ENCODE peak calls at places on chromosomes 4 and X, in five cellular contexts. X is lower leg skin, T is foreskin fibroblast, A is LNCaP clone FGC, G is AG10803. N is an unnamed sample.

GRCh38 chrX:17438221-17438620 is 63.2 kb downstream of the NHS start:
- DNase-seq in X (no peak), T (no peak), A (no peak), G (no peak), N (no peak)

GRCh38 chrX:135421537-135421931 is 210 bp upstream of the SMIM10L2A start:
- DNase-seq in X (peak), T (peak), A (peak), G (peak), N (peak)

GRCh38 chr4:165378763-165379631 is at the start of gene CPE:
- DNase-seq in X (peak), T (peak), A (peak), G (peak), N (no peak)

GRCh38 chr4:74540193-74540592 is 95.3 kb downstream of the AREG start:
- DNase-seq in X (no peak), T (no peak), A (no peak), G (peak), N (no peak)

GRCh38 chr4:40160258-40160657 is 36.6 kb upstream of the RHOH start:
- DNase-seq in X (no peak), T (no peak), A (no peak), G (no peak), N (no peak)

GRCh38 chr4:158769175-158769831 is 477 bp downstream of the FNIP2 start:
- DNase-seq in X (peak), T (no peak), A (no peak), G (peak), N (peak)

GRCh38 chr4:170743633-170744032 is 653.9 kb upstream of the AADAT start:
- DNase-seq in X (no peak), T (no peak), A (no peak), G (no peak), N (no peak)

GRCh38 chr4:90441770-90442169 is 314.6 kb downstream of the CCSER1 start:
- DNase-seq in X (no peak), T (no peak), A (peak), G (no peak), N (no peak)

GRCh38 chr4:123546123-123546654 is 149.6 kb downstream of the SPRY1 start:
- DNase-seq in X (no peak), T (no peak), A (no peak), G (no peak), N (no peak)

GRCh38 chr4:123776267-123776666 is 379.7 kb downstream of the SPRY1 start:
- DNase-seq in X (no peak), T (no peak), A (no peak), G (no peak), N (no peak)

GRCh38 chrX:80708781-80709180 is 100.9 kb downstream of the BRWD3 start:
- DNase-seq in X (no peak), T (no peak), A (no peak), G (no peak), N (no peak)

GRCh38 chr4:8188743-8189550 is 10.1 kb upstream of the SH3TC1 start:
- DNase-seq in X (peak), T (no peak), A (no peak), G (no peak), N (no peak)

GRCh38 chrX:68894142-68894512 is 65.3 kb downstream of the EFNB1 start:
- DNase-seq in X (no peak), T (no peak), A (no peak), G (peak), N (no peak)

GRCh38 chr4:41748074-41748787 is at the start of gene PHOX2B:
- DNase-seq in X (no peak), T (no peak), A (no peak), G (no peak), N (no peak)

GRCh38 chrX:120228187-120228908 is 22.3 kb upstream of the ZBTB33 start:
- DNase-seq in X (no peak), T (no peak), A (no peak), G (no peak), N (no peak)

GRCh38 chr4:40750461-40751258 is 905 bp downstream of the NSUN7 start:
- DNase-seq in X (no peak), T (no peak), A (no peak), G (peak), N (no peak)

GRCh38 chr4:161952382-161952781 is 211.4 kb downstream of the FSTL5 start:
- DNase-seq in X (no peak), T (no peak), A (peak), G (no peak), N (no peak)

GRCh38 chr4:31156221-31156620 is 436.1 kb downstream of the PCDH7 start:
- DNase-seq in X (no peak), T (no peak), A (no peak), G (no peak), N (no peak)

GRCh38 chrX:55135171-55135570 is 46.4 kb downstream of the PAGE2 start:
- DNase-seq in X (peak), T (no peak), A (no peak), G (peak), N (no peak)

GRCh38 chrX:40105016-40105790 is 7.4 kb upstream of the BCOR start:
- DNase-seq in X (no peak), T (no peak), A (no peak), G (no peak), N (no peak)

GRCh38 chrX:115400960-115401359 is 111.4 kb downstream of the LUZP4 start:
- DNase-seq in X (no peak), T (no peak), A (no peak), G (no peak), N (no peak)

GRCh38 chr4:119053245-119053644 is 82.4 kb upstream of the MYOZ2 start:
- DNase-seq in X (no peak), T (no peak), A (no peak), G (no peak), N (no peak)

GRCh38 chr4:4995103-4995761 is 24.0 kb downstream of the CYTL1 start:
- DNase-seq in X (peak), T (peak), A (peak), G (peak), N (peak)

GRCh38 chr4:84968936-84969335 is 2.4 kb upstream of the WDFY3 start:
- DNase-seq in X (no peak), T (no peak), A (no peak), G (no peak), N (no peak)

GRCh38 chrX:133335027-133335426 is 80.3 kb downstream of the GPC4 start:
- DNase-seq in X (peak), T (peak), A (no peak), G (peak), N (peak)

GRCh38 chr4:122666527-122667245 is 45.8 kb upstream of the IL21 start:
- DNase-seq in X (no peak), T (peak), A (peak), G (peak), N (no peak)

GRCh38 chrX:24494544-24495113 is 29.5 kb downstream of the PDK3 start:
- DNase-seq in X (peak), T (peak), A (peak), G (peak), N (no peak)

GRCh38 chrX:41022579-41022978 is 62.7 kb upstream of the USP9X start:
- DNase-seq in X (no peak), T (peak), A (no peak), G (peak), N (no peak)

GRCh38 chr4:11548529-11549176 is 120.0 kb upstream of the HS3ST1 start:
- DNase-seq in X (no peak), T (no peak), A (no peak), G (no peak), N (no peak)

GRCh38 chr4:141971854-141972253 is 335.5 kb downstream of the IL15 start:
- DNase-seq in X (no peak), T (no peak), A (no peak), G (no peak), N (no peak)

GRCh38 chr4:40316333-40316781 is 18.8 kb upstream of the CHRNA9 start:
- DNase-seq in X (no peak), T (peak), A (no peak), G (peak), N (no peak)

GRCh38 chr4:139901516-139902327 is 236.1 kb downstream of the MGST2 start:
- DNase-seq in X (no peak), T (peak), A (peak), G (peak), N (no peak)
- H3K4me3 ChIP-seq in X (no peak), T (peak), A (peak), G (peak), N (no peak)

GRCh38 chrX:38879631-38880220 is 78.5 kb downstream of the MID1IP1 start:
- DNase-seq in X (no peak), T (no peak), A (no peak), G (no peak), N (peak)
- H3K4me3 ChIP-seq in X (no peak), T (no peak), A (no peak), G (no peak), N (no peak)

DNA sequence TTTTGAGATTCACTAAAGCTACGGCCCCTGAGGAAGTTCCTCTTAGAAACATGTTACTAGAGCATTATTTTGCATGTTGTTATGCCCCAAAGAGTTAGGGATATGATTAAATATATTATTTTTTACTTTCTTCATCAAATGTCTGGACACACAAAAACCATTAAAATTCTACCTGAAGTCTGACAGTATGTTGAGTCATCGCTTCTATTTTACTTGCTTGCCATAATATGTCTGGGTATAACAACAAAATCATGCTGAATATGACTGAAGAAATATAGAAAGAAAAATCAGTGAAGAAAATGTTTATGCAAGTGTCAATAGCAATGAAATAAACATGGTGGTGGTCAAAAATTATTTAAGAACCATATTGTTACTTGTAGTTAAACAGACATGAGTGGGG is 1818.5 kb upstream of the ADGRL3 start:
- DNase-seq in X (no peak), T (no peak), A (no peak), G (no peak), N (no peak)
- H3K4me3 ChIP-seq in X (no peak), T (no peak), A (no peak), G (no peak), N (no peak)

GRCh38 chr4:53321988-53322289 is 43.9 kb downstream of the SCFD2 start:
- DNase-seq in X (no peak), T (no peak), A (no peak), G (no peak), N (no peak)
- H3K4me3 ChIP-seq in X (no peak), T (peak), A (no peak), G (peak), N (no peak)

GRCh38 chr4:107153956-107154355 is 117.8 kb upstream of the DKK2 start:
- DNase-seq in X (no peak), T (no peak), A (no peak), G (no peak), N (no peak)
- H3K4me3 ChIP-seq in X (no peak), T (no peak), A (no peak), G (no peak), N (no peak)

GRCh38 chrX:2342878-2343277 is 157.9 kb downstream of the DHRSX start:
- DNase-seq in X (no peak), T (peak), A (no peak), G (peak), N (no peak)
- H3K4me3 ChIP-seq in X (no peak), T (no peak), A (no peak), G (no peak), N (no peak)

GRCh38 chr4:6246170-6246634 is 23.4 kb upstream of the WFS1 start:
- DNase-seq in X (no peak), T (no peak), A (no peak), G (no peak), N (no peak)
- H3K4me3 ChIP-seq in X (no peak), T (no peak), A (no peak), G (no peak), N (no peak)

DNA sequence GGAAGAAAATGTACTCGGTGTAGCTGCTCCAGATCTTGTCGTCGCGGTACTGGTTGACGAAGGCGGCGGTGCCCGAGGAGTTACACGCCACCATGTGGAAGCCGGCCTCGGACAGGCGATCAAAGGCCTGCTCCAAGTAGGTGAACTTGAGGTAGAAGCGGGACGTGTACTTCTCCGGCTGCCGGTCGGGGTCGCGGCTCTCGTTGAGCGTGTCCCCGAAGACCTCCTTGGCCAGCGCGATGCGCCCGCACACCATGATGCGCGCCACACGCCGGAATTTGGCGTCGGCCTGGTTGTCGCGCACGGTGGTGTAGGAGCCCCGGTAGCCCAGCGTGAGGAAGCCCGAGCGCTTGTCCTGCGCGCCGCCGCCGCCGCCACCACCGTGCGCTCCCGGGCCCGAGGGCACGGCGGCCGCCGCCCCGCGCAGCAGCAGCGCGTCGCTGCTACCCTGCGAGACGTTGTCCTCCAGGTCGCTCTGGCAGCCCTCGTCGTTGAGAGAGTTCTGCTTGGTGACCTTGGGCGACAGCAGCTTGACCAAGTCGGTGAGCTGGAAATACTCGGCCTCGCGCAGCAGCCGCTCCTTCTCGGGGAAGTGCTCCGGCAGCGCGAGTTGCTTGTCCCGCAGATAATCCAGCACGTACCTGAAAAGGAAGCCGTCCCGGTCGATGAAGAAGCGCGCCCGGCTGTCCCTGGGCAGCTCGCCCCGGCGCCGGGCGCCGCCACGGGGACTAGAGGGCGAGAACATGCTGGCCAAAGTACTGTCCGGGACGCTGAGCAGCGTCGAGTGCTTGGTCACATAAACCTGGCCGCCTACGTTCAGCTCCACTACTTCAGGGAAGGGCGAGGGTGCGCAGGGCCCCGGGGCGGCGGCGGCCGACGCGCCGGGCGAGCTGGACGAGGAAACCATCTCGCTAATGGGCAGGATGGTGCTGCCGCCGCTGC is 775 bp downstream of the KCTD8 start:
- DNase-seq in X (no peak), T (no peak), A (no peak), G (no peak), N (no peak)
- H3K4me3 ChIP-seq in X (peak), T (no peak), A (no peak), G (no peak), N (no peak)

N was measured in Jurkat, Clone E6-1.